ENCODE peak calls at places on chromosomes 3 and 15, in five cellular contexts. One of them, this sample, is unnamed. For H3K4me1, the result is how much of the 10 kb centered on the place peaks cover.

GRCh38 chr3:94965867-94966471 is 903.1 kb downstream of the NSUN3 start:
- DNase-seq in breast epithelium: no peak
- DNase-seq in left ventricle myocardium inferior: no peak
- DNase-seq in A549: no peak
- DNase-seq in spleen: no peak
- DNase-seq in this sample: no peak

GRCh38 chr15:57259511-57260143 is 116.7 kb upstream of the CGNL1 start:
- DNase-seq in A549: no peak
- DNase-seq in breast epithelium: no peak
- DNase-seq in spleen: no peak
- DNase-seq in left ventricle myocardium inferior: no peak
- DNase-seq in this sample: no peak

GRCh38 chr3:186847437-186847836 is 4.9 kb downstream of the ADIPOQ start:
- DNase-seq in left ventricle myocardium inferior: no peak
- DNase-seq in A549: no peak
- DNase-seq in spleen: no peak
- DNase-seq in breast epithelium: no peak
- DNase-seq in this sample: no peak

GRCh38 chr3:17033516-17034168 is 148.9 kb downstream of the PLCL2 start:
- DNase-seq in A549: no peak
- DNase-seq in left ventricle myocardium inferior: no peak
- DNase-seq in breast epithelium: no peak
- DNase-seq in spleen: no peak
- DNase-seq in this sample: no peak

GRCh38 chr3:142046320-142047020 is 102.9 kb downstream of the TFDP2 start:
- DNase-seq in breast epithelium: no peak
- DNase-seq in A549: no peak
- DNase-seq in left ventricle myocardium inferior: no peak
- DNase-seq in spleen: no peak
- DNase-seq in this sample: no peak

GRCh38 chr3:4358273-4358672 is 55.1 kb downstream of the SETMAR start:
- DNase-seq in A549: no peak
- DNase-seq in left ventricle myocardium inferior: no peak
- DNase-seq in spleen: no peak
- DNase-seq in breast epithelium: no peak
- DNase-seq in this sample: no peak

GRCh38 chr3:115975353-115975752 is 352.0 kb downstream of the GAP43 start:
- DNase-seq in A549: peak
- DNase-seq in left ventricle myocardium inferior: no peak
- DNase-seq in breast epithelium: no peak
- DNase-seq in spleen: no peak
- DNase-seq in this sample: no peak

GRCh38 chr15:44713006-44713966 is 2.0 kb downstream of the B2M start:
- DNase-seq in breast epithelium: no peak
- DNase-seq in left ventricle myocardium inferior: no peak
- DNase-seq in A549: peak
- DNase-seq in spleen: no peak
- DNase-seq in this sample: no peak

GRCh38 chr3:71726106-71726505 is 904 bp upstream of the EIF4E3 start:
- DNase-seq in breast epithelium: no peak
- DNase-seq in spleen: no peak
- DNase-seq in A549: no peak
- DNase-seq in left ventricle myocardium inferior: no peak
- DNase-seq in this sample: peak

GRCh38 chr3:140113983-140114923 is 179.3 kb downstream of the CLSTN2 start:
- DNase-seq in breast epithelium: no peak
- DNase-seq in A549: no peak
- DNase-seq in left ventricle myocardium inferior: no peak
- DNase-seq in spleen: no peak
- DNase-seq in this sample: no peak

GRCh38 chr3:147712357-147712756 is 303.2 kb downstream of the ZIC1 start:
- DNase-seq in left ventricle myocardium inferior: no peak
- DNase-seq in breast epithelium: no peak
- DNase-seq in A549: no peak
- DNase-seq in spleen: no peak
- DNase-seq in this sample: no peak

GRCh38 chr3:9130318-9131110 is 118.9 kb downstream of the SRGAP3 start:
- DNase-seq in breast epithelium: no peak
- DNase-seq in A549: no peak
- DNase-seq in left ventricle myocardium inferior: no peak
- DNase-seq in spleen: no peak
- DNase-seq in this sample: no peak

GRCh38 chr3:39181408-39182335 is 10.7 kb downstream of the XIRP1 start:
- DNase-seq in breast epithelium: no peak
- DNase-seq in A549: no peak
- DNase-seq in spleen: no peak
- DNase-seq in left ventricle myocardium inferior: no peak
- DNase-seq in this sample: no peak

GRCh38 chr3:195028877-195029606 is 241.9 kb downstream of the XXYLT1 start:
- DNase-seq in spleen: no peak
- DNase-seq in breast epithelium: no peak
- DNase-seq in A549: no peak
- DNase-seq in left ventricle myocardium inferior: peak
- DNase-seq in this sample: no peak

GRCh38 chr3:185552358-185552877 is at the start of gene LIPH:
- DNase-seq in spleen: no peak
- DNase-seq in left ventricle myocardium inferior: no peak
- DNase-seq in A549: peak
- DNase-seq in breast epithelium: no peak
- DNase-seq in this sample: no peak
- H3K4me3 ChIP-seq in spleen: no peak
- H3K4me3 ChIP-seq in left ventricle myocardium inferior: peak
- H3K4me3 ChIP-seq in A549: peak
- H3K4me3 ChIP-seq in breast epithelium: peak
- H3K4me3 ChIP-seq in this sample: no peak

DNA sequence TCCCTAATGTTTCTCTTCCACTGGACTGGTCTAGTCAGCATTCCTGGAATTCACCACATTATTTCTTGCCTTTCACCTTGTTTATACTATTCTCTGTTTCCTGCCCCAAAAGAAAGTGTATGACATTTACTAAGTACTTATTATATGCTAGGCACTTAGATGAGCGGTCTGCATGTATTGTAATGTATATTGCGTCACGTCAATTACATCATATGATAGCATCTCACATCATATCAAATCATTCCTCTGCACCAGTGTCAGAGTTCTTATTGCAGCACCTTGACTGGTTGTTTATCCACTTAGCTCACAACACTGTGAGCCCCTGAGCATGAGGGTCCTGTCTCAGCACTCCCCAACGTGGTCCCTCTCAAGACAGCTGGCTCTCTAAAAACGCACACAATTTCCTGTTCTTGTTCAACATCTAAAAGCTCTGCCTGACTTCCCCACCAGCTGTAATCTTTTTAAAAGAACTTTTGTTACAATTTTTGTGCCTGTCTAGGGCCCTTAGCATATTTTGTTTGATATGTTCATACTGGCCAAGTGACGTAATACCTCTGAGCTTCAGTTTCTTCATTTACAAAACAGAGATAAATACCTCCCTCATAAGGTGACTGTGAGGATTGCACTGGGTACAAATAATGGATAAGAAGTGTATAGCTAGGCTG is 58.8 kb downstream of the ARHGAP31 start:
- DNase-seq in left ventricle myocardium inferior: no peak
- DNase-seq in spleen: no peak
- DNase-seq in A549: no peak
- DNase-seq in breast epithelium: no peak
- DNase-seq in this sample: no peak
- H3K4me1 ChIP-seq in left ventricle myocardium inferior: half or more
- H3K4me1 ChIP-seq in spleen: under half
- H3K4me1 ChIP-seq in A549: under half
- H3K4me1 ChIP-seq in breast epithelium: under half
- H3K4me1 ChIP-seq in this sample: under half

GRCh38 chr3:11290743-11291680 is 18.8 kb downstream of the ATG7 start:
- DNase-seq in breast epithelium: no peak
- DNase-seq in left ventricle myocardium inferior: no peak
- DNase-seq in A549: no peak
- DNase-seq in spleen: no peak
- DNase-seq in this sample: peak

GRCh38 chr3:11288021-11288491 is 15.9 kb downstream of the ATG7 start:
- DNase-seq in spleen: no peak
- DNase-seq in left ventricle myocardium inferior: no peak
- DNase-seq in breast epithelium: no peak
- DNase-seq in A549: no peak
- DNase-seq in this sample: no peak

GRCh38 chr3:11289864-11290263 is 17.7 kb downstream of the ATG7 start:
- DNase-seq in breast epithelium: no peak
- DNase-seq in spleen: no peak
- DNase-seq in A549: no peak
- DNase-seq in left ventricle myocardium inferior: no peak
- DNase-seq in this sample: no peak

GRCh38 chr3:11291808-11292207 is 19.6 kb downstream of the ATG7 start:
- DNase-seq in spleen: no peak
- DNase-seq in A549: no peak
- DNase-seq in left ventricle myocardium inferior: no peak
- DNase-seq in breast epithelium: no peak
- DNase-seq in this sample: no peak

GRCh38 chr3:11288786-11289637 is 16.8 kb downstream of the ATG7 start:
- DNase-seq in spleen: no peak
- DNase-seq in A549: peak
- DNase-seq in left ventricle myocardium inferior: no peak
- DNase-seq in breast epithelium: no peak
- DNase-seq in this sample: no peak
- H3K4me3 ChIP-seq in spleen: no peak
- H3K4me3 ChIP-seq in A549: peak
- H3K4me3 ChIP-seq in left ventricle myocardium inferior: peak
- H3K4me3 ChIP-seq in breast epithelium: no peak
- H3K4me3 ChIP-seq in this sample: no peak

GRCh38 chr3:41209646-41210045 is 10.3 kb downstream of the CTNNB1 start:
- DNase-seq in A549: no peak
- DNase-seq in breast epithelium: no peak
- DNase-seq in spleen: no peak
- DNase-seq in left ventricle myocardium inferior: no peak
- DNase-seq in this sample: no peak
- H3K4me1 ChIP-seq in A549: under half
- H3K4me1 ChIP-seq in breast epithelium: under half
- H3K4me1 ChIP-seq in spleen: under half
- H3K4me1 ChIP-seq in left ventricle myocardium inferior: half or more
- H3K4me1 ChIP-seq in this sample: half or more

GRCh38 chr15:33310481-33311311 is at the start of gene RYR3:
- DNase-seq in A549: no peak
- DNase-seq in breast epithelium: no peak
- DNase-seq in left ventricle myocardium inferior: no peak
- DNase-seq in spleen: no peak
- DNase-seq in this sample: no peak
- H3K4me3 ChIP-seq in A549: peak
- H3K4me3 ChIP-seq in breast epithelium: peak
- H3K4me3 ChIP-seq in left ventricle myocardium inferior: peak
- H3K4me3 ChIP-seq in spleen: peak
- H3K4me3 ChIP-seq in this sample: no peak

DNA sequence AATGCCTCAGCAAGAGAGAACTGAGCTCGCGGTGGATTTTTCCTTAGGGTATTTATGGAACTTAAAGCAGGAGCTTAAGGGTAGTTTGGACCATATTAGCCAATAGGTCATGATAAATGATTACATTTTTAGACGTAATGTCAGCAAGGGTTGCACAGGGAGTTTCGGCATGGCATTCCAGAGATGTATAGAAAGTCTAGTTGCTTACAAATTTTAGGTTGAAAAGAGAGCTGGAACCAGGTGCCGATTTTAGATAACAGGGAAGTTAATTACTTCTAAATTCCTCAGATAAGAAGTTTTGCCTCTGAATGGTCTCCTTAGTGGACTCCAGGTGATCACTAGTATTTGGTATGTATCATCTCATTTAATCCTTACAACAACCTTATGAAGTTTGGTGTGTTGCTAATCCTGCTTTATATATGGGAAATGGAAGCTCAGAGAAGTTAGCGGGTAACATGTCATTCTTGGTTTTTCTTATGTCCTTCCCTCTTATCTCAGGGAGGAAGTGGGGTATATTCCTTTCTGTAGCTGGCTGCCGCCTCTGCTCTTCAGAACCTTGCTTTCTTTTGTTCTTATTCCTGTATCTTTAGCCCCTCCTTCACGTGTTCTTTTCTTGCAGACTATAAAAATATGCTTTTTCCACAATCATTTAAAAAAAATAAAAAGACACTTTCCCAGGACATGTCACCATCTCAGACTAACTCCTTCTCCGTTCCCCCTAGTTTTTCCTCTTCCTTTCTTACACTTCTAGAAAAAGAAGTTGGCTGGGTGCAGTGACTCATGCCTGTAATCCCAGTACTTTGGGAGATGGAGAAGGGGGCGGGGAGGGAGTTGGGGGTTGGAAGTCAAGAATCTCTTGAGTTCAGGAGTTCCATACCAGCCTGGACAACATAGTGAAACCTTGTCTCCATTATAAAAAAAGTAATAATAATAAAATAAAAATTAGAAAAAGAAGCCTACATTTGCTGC is 25.7 kb downstream of the IQGAP1 start:
- DNase-seq in A549: no peak
- DNase-seq in breast epithelium: no peak
- DNase-seq in left ventricle myocardium inferior: no peak
- DNase-seq in spleen: no peak
- DNase-seq in this sample: no peak
- H3K4me1 ChIP-seq in A549: under half
- H3K4me1 ChIP-seq in breast epithelium: under half
- H3K4me1 ChIP-seq in left ventricle myocardium inferior: half or more
- H3K4me1 ChIP-seq in spleen: under half
- H3K4me1 ChIP-seq in this sample: half or more

GRCh38 chr3:46488735-46489361 is 8.9 kb upstream of the RTP3 start:
- DNase-seq in left ventricle myocardium inferior: peak
- DNase-seq in breast epithelium: peak
- DNase-seq in spleen: peak
- DNase-seq in A549: peak
- DNase-seq in this sample: peak
- H3K4me3 ChIP-seq in left ventricle myocardium inferior: peak
- H3K4me3 ChIP-seq in breast epithelium: no peak
- H3K4me3 ChIP-seq in spleen: no peak
- H3K4me3 ChIP-seq in A549: no peak
- H3K4me3 ChIP-seq in this sample: peak

DNA sequence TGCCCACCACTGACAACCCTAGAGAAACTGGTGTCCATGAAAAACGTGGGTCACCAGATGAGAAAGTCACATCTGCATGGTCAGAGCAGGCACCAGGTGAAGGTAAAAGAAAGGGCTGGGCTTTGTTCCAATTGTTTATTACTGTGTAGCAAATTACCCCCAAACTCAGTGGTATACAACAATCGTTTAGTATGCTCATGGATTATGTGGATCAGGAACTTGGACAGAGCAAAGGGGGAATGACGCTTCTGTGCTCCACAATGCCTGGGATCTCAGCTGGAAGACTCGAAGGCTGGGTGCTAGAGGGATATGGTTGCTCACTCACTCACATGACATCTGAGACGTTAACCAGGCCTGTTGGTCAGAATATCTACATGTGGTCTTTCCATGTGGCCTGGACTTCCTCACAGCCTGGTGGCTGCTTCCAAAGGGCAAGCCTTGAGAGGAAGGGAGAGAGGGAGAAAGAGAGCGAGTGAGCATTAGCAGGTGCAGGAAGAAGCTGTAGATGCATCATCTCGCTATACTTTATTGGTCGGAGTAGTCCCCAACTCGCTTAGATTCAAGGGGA is 44.9 kb downstream of the LPP start:
- DNase-seq in A549: no peak
- DNase-seq in breast epithelium: no peak
- DNase-seq in left ventricle myocardium inferior: no peak
- DNase-seq in spleen: no peak
- DNase-seq in this sample: no peak
- H3K4me1 ChIP-seq in A549: under half
- H3K4me1 ChIP-seq in breast epithelium: under half
- H3K4me1 ChIP-seq in left ventricle myocardium inferior: half or more
- H3K4me1 ChIP-seq in spleen: under half
- H3K4me1 ChIP-seq in this sample: under half